ENCODE peak calls at places on chromosomes 13 and 19, in eight cellular contexts. I, X, E, N, L, M, Y and Z are unnamed samples.

GRCh38 chr19:11410682-11411081 is 8.4 kb downstream of the RGL3 start:
- DNase-seq in X (no peak), E (no peak), Y (peak), L (no peak), M (no peak), I (no peak), N (no peak), Z (no peak)

GRCh38 chr19:14954071-14954655 is 12.9 kb downstream of the OR7C2 start:
- DNase-seq in Y (no peak), I (no peak), X (no peak), L (no peak), N (no peak), E (no peak), M (no peak), Z (no peak)

GRCh38 chr13:30526612-30527217 is 61.0 kb upstream of the HMGB1 start:
- DNase-seq in E (no peak), I (no peak), X (no peak), Y (peak), L (peak), N (peak), M (no peak), Z (no peak)

GRCh38 chr13:109309625-109310363 is 476.6 kb downstream of the IRS2 start:
- DNase-seq in I (no peak), L (no peak), X (no peak), M (no peak), N (no peak), E (no peak), Y (peak), Z (no peak)

GRCh38 chr19:56838680-56838929 is 1.9 kb downstream of the PEG3 start:
- DNase-seq in L (no peak), E (no peak), I (no peak), M (no peak), X (no peak), Y (no peak), N (no peak), Z (no peak)

GRCh38 chr19:36008336-36008978 is at the start of gene SYNE4:
- DNase-seq in L (no peak), N (no peak), X (no peak), Y (no peak), I (no peak), E (no peak), M (peak), Z (no peak)

GRCh38 chr19:11123076-11123567 is 32.5 kb downstream of the SPC24 start:
- DNase-seq in X (no peak), Y (no peak), I (no peak), L (no peak), E (no peak), N (no peak), M (no peak), Z (no peak)

GRCh38 chr13:46639033-46639981 is 86.3 kb downstream of the LRCH1 start:
- DNase-seq in X (no peak), L (no peak), I (no peak), M (no peak), Y (peak), N (no peak), E (peak), Z (no peak)

GRCh38 chr19:47729799-47730520 is 15.4 kb upstream of the NOP53 start:
- DNase-seq in X (no peak), M (peak), L (peak), N (peak), I (no peak), Y (no peak), E (no peak), Z (peak)

GRCh38 chr19:57280913-57281425 is 684 bp downstream of the ZNF460 start:
- DNase-seq in M (no peak), E (peak), N (no peak), Y (peak), I (no peak), L (no peak), X (peak), Z (peak)

GRCh38 chr19:37903096-37903495 is 3.3 kb downstream of the WDR87 start:
- DNase-seq in M (no peak), I (no peak), L (no peak), Y (no peak), E (no peak), X (no peak), N (no peak), Z (no peak)

GRCh38 chr19:12194827-12195500 is 32.1 kb downstream of the ZNF136 start:
- DNase-seq in I (peak), N (peak), L (peak), M (peak), Y (peak), E (peak), X (peak), Z (no peak)

GRCh38 chr19:57886046-57886445 is 2.8 kb downstream of the ZNF814 start:
- DNase-seq in L (no peak), Y (no peak), N (no peak), X (no peak), M (no peak), E (no peak), I (no peak), Z (no peak)

GRCh38 chr13:104106705-104107393 is 1040.6 kb upstream of the SLC10A2 start:
- DNase-seq in E (no peak), M (no peak), X (no peak), I (no peak), L (no peak), N (no peak), Y (peak), Z (no peak)

GRCh38 chr19:48502720-48503018 is 9.0 kb downstream of the LMTK3 start:
- DNase-seq in M (no peak), Y (no peak), X (no peak), E (no peak), N (no peak), I (no peak), L (no peak), Z (no peak)

GRCh38 chr13:81686877-81687276 is 1346.0 kb upstream of the SPRY2 start:
- DNase-seq in N (no peak), E (no peak), X (no peak), L (no peak), M (no peak), Y (peak), I (no peak), Z (no peak)

GRCh38 chr13:72062566-72062965 is 195.6 kb upstream of the DACH1 start:
- DNase-seq in I (no peak), Y (no peak), E (no peak), X (no peak), N (no peak), L (peak), M (peak), Z (peak)

GRCh38 chr13:46158222-46158621 is 23.8 kb downstream of the LCP1 start:
- DNase-seq in L (no peak), E (no peak), M (no peak), I (no peak), N (no peak), Y (no peak), X (no peak), Z (no peak)

GRCh38 chr19:5403968-5404640 is 51.1 kb upstream of the ZNRF4 start:
- DNase-seq in X (peak), M (peak), L (peak), N (peak), Y (peak), I (peak), E (peak), Z (peak)

GRCh38 chr19:35938282-35939224 is 2.4 kb downstream of the LRFN3 start:
- DNase-seq in N (no peak), L (no peak), X (no peak), I (no peak), M (no peak), E (no peak), Y (no peak), Z (no peak)

DNA sequence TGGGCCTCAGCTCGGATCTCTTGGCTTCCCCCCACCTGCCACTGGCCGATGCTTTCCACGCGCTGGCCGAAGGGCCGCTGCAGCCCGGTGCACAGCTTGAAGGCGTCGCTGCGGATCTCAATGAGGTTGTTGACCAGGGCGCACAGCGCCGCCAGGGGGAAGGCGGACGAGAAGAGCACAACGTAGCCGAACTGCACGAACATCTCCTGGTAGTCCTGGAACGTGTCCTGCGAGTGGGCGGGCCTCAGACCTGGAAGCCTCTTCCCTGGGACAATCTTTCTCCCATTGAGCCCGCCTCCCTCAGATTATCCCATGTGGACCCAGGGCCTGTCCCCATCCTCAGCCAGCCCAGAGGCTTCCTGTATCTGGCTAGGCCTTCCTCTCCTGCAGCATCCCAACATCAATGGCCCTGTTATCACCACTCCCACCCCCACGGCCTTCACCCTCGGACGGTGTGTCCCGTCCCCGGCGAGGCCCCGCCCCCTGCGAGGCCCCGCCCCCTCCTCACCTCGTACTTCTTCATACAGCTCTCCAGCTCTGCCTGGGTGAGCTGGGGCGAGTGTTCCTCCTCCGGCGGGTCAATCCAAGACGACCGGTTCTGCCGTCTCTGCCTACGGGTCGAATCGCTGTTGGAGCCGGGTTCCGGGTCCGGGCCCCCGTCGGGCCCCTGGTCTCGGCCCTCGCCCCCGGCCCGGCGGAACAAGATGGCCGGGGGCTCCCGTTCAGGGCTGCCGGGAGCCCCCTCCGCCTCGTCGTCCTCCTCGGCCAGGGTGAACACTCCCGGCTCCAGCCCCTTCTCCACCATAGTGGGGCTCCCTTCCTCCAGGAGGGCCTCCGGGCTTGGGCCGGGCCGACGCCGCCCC is 6.8 kb downstream of the ANO8 start:
- DNase-seq in X (peak), L (no peak), Y (peak), I (no peak), E (peak), N (peak), M (peak), Z (peak)
- TF ChIP-seq CTCF in X (no peak), L (no peak), Y (peak), I (peak), E (no peak), N (peak), M (peak), Z (no peak)

GRCh38 chr13:114017028-114017630 is 43.3 kb upstream of the C13orf46 start:
- DNase-seq in M (no peak), I (peak), X (no peak), N (no peak), E (no peak), Y (peak), L (no peak), Z (no peak)
- TF ChIP-seq CTCF in M (no peak), I (peak), X (no peak), N (no peak), E (no peak), Y (peak), L (no peak), Z (no peak)

GRCh38 chr19:33139165-33139564 is 7.3 kb downstream of the WDR88 start:
- DNase-seq in X (no peak), M (no peak), Y (no peak), I (no peak), N (no peak), E (no peak), L (no peak), Z (no peak)

GRCh38 chr19:33147538-33147937 is 15.6 kb downstream of the WDR88 start:
- DNase-seq in L (no peak), X (no peak), M (no peak), N (no peak), Y (no peak), I (no peak), E (no peak), Z (no peak)

GRCh38 chr19:33146209-33146608 is 14.3 kb downstream of the WDR88 start:
- DNase-seq in L (no peak), Y (no peak), X (no peak), M (no peak), N (no peak), I (no peak), E (no peak), Z (no peak)

GRCh38 chr19:33143897-33144405 is 12.0 kb downstream of the WDR88 start:
- DNase-seq in L (peak), E (peak), X (peak), I (peak), Y (peak), M (peak), N (peak), Z (peak)
- TF ChIP-seq CTCF in L (peak), E (peak), X (peak), I (peak), Y (peak), M (peak), N (peak), Z (peak)

GRCh38 chr19:18433039-18433691 is 4.8 kb downstream of the ISYNA1 start:
- DNase-seq in M (no peak), I (no peak), L (no peak), E (peak), Y (no peak), N (peak), X (peak), Z (no peak)
- TF ChIP-seq CTCF in M (no peak), I (no peak), L (no peak), E (peak), Y (no peak), N (no peak), X (no peak), Z (no peak)

GRCh38 chr13:110565296-110565695 is 3.8 kb upstream of the RAB20 start:
- DNase-seq in I (no peak), X (no peak), Y (peak), M (no peak), L (no peak), N (no peak), E (no peak), Z (no peak)
- TF ChIP-seq CTCF in I (peak), X (no peak), Y (peak), M (no peak), L (no peak), N (no peak), E (no peak), Z (no peak)

GRCh38 chr19:21908066-21908465 is 72.1 kb upstream of the ZNF43 start:
- DNase-seq in X (no peak), L (no peak), I (no peak), Y (no peak), E (no peak), N (no peak), M (no peak), Z (no peak)

GRCh38 chr19:21910318-21910717 is 74.3 kb upstream of the ZNF43 start:
- DNase-seq in E (no peak), M (no peak), L (no peak), Y (no peak), N (no peak), X (no peak), I (no peak), Z (no peak)

GRCh38 chr19:21907516-21907915 is 71.5 kb upstream of the ZNF43 start:
- DNase-seq in E (no peak), I (no peak), L (no peak), N (no peak), M (no peak), X (no peak), Y (no peak), Z (no peak)

GRCh38 chr19:21915411-21915810 is 79.4 kb upstream of the ZNF43 start:
- DNase-seq in M (no peak), X (no peak), I (no peak), N (no peak), E (no peak), Y (no peak), L (no peak), Z (no peak)

DNA sequence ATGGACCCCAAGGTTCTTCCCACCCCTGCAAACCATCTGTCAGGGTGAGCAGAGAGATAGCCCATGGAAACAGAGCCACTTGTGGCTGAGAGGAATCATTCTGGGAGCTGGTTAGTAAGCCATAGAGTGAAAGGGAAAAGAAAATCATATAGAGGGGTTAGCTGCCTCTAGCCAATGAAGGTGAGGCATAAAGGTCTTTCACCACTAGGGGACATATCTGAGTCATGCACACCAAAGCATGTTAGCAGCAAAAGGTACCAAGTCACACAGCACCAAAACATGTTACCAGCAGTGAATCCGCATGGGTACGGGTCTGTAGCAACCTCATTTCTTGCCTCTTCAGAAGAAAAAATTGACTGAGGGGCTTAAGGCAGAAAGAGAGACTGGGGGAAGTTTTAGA is 76.7 kb upstream of the ZNF43 start:
- DNase-seq in E (no peak), M (no peak), Y (no peak), I (no peak), X (no peak), L (no peak), N (no peak), Z (no peak)
- TF ChIP-seq CTCF in E (no peak), M (no peak), Y (no peak), I (no peak), X (no peak), L (no peak), N (no peak), Z (no peak)

DNA sequence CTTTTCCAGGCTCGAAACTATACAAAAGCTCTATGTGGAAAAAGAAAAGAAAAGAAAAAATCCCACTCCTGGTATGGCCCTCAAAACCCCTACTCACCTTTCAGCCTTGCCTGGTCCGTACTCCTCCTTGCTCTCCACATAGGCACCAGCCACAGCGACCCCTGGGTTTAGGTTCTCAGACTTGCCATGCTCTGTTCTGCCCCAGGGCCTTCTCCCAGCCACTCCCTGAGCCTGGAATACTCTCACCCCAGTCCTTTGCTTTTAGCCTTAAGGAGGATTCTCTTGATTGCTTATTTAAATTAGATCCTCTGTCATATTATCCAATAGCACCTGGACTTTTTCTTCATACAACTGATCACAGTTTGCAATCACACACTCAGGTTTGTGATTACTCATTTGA is 522.5 kb downstream of the DIAPH3 start:
- DNase-seq in X (no peak), L (no peak), Y (no peak), E (no peak), N (no peak), M (no peak), I (no peak), Z (no peak)
- TF ChIP-seq CTCF in X (no peak), L (no peak), Y (no peak), E (no peak), N (no peak), M (no peak), I (no peak), Z (no peak)

GRCh38 chr19:32404939-32405430 is 585 bp upstream of the DPY19L3 start:
- DNase-seq in N (peak), I (no peak), E (no peak), X (no peak), M (peak), Y (peak), L (peak), Z (peak)

GRCh38 chr19:32404213-32404938 is 1.2 kb upstream of the DPY19L3 start:
- DNase-seq in N (no peak), X (no peak), I (no peak), M (no peak), L (no peak), Y (peak), E (no peak), Z (peak)

GRCh38 chr19:32406161-32407003 is 812 bp downstream of the DPY19L3 start:
- DNase-seq in E (no peak), M (no peak), N (no peak), Y (no peak), L (no peak), X (no peak), I (no peak), Z (no peak)

GRCh38 chr19:32407004-32407992 is 1.7 kb downstream of the DPY19L3 start:
- DNase-seq in E (no peak), N (peak), Y (peak), L (no peak), I (no peak), X (no peak), M (no peak), Z (no peak)

DNA sequence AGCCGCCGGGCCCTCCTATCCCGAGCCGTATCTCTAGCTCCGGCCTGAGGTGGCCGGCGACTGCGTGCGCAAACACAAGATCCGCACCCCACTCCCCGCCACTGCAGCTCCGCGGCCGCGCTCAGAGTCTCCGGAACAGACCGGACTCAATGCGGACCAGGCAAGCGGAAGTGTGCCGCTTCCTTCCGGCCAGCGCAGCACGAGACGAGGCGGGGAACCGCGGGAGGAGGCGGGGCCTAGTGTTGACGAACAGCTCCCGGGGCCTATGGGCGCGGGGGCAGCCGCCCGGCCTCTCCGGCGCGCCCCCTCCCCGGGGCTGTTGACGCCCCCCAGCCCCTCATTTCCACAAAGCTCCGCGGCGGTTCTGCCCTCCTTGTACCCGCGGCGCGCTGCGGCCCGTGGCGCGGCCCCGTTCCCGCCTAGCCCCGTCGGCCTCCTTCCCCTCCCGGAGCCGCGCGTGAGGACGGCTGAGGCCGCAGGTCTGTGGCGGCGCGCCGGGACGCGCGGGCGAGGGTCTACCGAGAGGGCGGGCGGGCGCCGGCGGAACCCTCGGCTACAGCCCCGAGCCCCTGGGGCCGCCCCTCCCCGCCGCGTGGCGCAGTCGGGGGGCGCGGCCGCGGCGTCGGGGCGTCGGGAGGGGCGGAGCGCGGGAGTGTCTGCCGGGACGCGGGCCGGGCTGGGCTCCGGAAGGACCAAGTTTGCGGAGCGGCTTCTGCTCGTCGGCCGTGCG is at the start of gene DPY19L3:
- DNase-seq in L (peak), I (peak), N (peak), X (peak), M (peak), Y (peak), E (peak), Z (peak)
- TF ChIP-seq CTCF in L (no peak), I (no peak), N (no peak), X (no peak), M (no peak), Y (no peak), E (no peak), Z (no peak)

DNA sequence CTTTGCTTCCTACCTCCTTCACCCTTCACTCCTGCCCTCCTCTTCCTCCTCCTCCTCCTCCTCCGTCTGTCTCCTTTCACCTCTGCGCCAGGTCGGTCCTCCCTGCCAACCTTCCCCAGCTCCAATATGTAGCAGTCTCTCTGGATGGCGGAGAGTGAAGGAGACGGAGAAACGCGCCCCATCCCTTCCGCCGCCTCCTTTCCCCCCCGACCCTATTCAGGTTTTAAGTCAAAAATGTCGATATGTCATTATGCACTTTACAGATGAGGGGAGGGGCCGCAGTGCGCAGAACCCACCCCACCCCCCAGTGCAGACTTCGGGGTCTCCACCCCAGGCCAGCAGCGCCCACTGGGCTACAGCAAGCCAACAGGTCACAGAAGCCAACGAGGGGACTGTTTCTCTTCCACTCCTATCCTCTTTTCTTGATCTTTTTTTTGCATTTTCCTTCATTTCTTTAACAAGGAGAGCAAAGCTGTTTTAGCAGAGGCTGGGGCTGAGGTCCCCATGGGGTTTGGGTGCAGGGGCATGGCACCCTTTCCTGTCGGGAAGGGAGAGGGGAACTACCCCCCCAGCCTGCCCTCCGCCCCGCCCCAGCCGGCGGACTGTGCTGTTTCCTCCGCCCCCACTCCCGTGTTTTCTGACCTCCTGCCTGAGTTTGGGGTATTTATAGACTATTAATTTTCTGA is 9.2 kb downstream of the MIDN start:
- DNase-seq in X (no peak), I (no peak), E (no peak), N (no peak), L (no peak), Y (no peak), M (no peak), Z (no peak)
- TF ChIP-seq CTCF in X (no peak), I (no peak), E (no peak), N (no peak), L (no peak), Y (no peak), M (no peak), Z (no peak)